ENCODE peak calls at places on chromosomes 1 and 21, in four cellular contexts. One of them, this sample, is unnamed.

GRCh38 chr1:30816211-30817082 is 58.9 kb upstream of the LAPTM5 start:
- DNase-seq in HCT116: no peak
- DNase-seq in HepG2: no peak
- DNase-seq in SK-N-SH: peak; percentile 84
- DNase-seq in this sample: no peak

GRCh38 chr1:100005424-100005823 is 35.6 kb downstream of the SLC35A3 start:
- DNase-seq in SK-N-SH: no peak
- DNase-seq in HCT116: no peak
- DNase-seq in HepG2: no peak
- DNase-seq in this sample: no peak

GRCh38 chr1:32647308-32648134 is 2.8 kb downstream of the ZBTB8OS start:
- DNase-seq in HCT116: no peak
- DNase-seq in HepG2: no peak
- DNase-seq in SK-N-SH: no peak
- DNase-seq in this sample: no peak

GRCh38 chr1:203136409-203137042 is 9.0 kb downstream of the ADORA1 start:
- DNase-seq in HCT116: no peak
- DNase-seq in HepG2: no peak
- DNase-seq in SK-N-SH: no peak
- DNase-seq in this sample: no peak

GRCh38 chr1:230781596-230781995 is 34.4 kb downstream of the CAPN9 start:
- DNase-seq in SK-N-SH: no peak
- DNase-seq in HCT116: no peak
- DNase-seq in HepG2: no peak
- DNase-seq in this sample: no peak

GRCh38 chr1:5688479-5689077 is 303.6 kb downstream of the NPHP4 start:
- DNase-seq in HepG2: no peak
- DNase-seq in HCT116: no peak
- DNase-seq in SK-N-SH: no peak
- DNase-seq in this sample: no peak

GRCh38 chr1:188127507-188127906 is 1298.8 kb downstream of the PLA2G4A start:
- DNase-seq in HepG2: no peak
- DNase-seq in SK-N-SH: no peak
- DNase-seq in HCT116: no peak
- DNase-seq in this sample: no peak

GRCh38 chr1:84803604-84804003 is 89.4 kb downstream of the LPAR3 start:
- DNase-seq in SK-N-SH: peak; percentile 8
- DNase-seq in HCT116: no peak
- DNase-seq in HepG2: no peak
- DNase-seq in this sample: no peak

GRCh38 chr1:163170975-163171676 is 31.6 kb downstream of the RGS5 start:
- DNase-seq in SK-N-SH: no peak
- DNase-seq in HCT116: no peak
- DNase-seq in HepG2: no peak
- DNase-seq in this sample: peak; percentile 20

GRCh38 chr1:7388141-7388487 is 383.0 kb upstream of the VAMP3 start:
- DNase-seq in HepG2: no peak
- DNase-seq in SK-N-SH: peak; percentile 37
- DNase-seq in HCT116: no peak
- DNase-seq in this sample: no peak

GRCh38 chr1:63622847-63623566 is 29.8 kb downstream of the PGM1 start:
- DNase-seq in SK-N-SH: no peak
- DNase-seq in HCT116: no peak
- DNase-seq in HepG2: no peak
- DNase-seq in this sample: no peak

GRCh38 chr1:55483523-55483922 is 268.4 kb upstream of the USP24 start:
- DNase-seq in HCT116: no peak
- DNase-seq in SK-N-SH: no peak
- DNase-seq in HepG2: no peak
- DNase-seq in this sample: peak; percentile 19

GRCh38 chr1:115679141-115679611 is 37.4 kb downstream of the VANGL1 start:
- DNase-seq in HepG2: no peak
- DNase-seq in HCT116: no peak
- DNase-seq in SK-N-SH: no peak
- DNase-seq in this sample: no peak

GRCh38 chr21:27346041-27346448 is 379.2 kb upstream of the ADAMTS5 start:
- DNase-seq in HCT116: no peak
- DNase-seq in SK-N-SH: no peak
- DNase-seq in HepG2: no peak
- DNase-seq in this sample: no peak

GRCh38 chr1:31800677-31800967 is 15.2 kb downstream of the SPOCD1 start:
- DNase-seq in HCT116: no peak
- DNase-seq in HepG2: no peak
- DNase-seq in SK-N-SH: no peak
- DNase-seq in this sample: no peak

GRCh38 chr1:43039228-43040055 is 80.8 kb upstream of the SLC2A1 start:
- DNase-seq in SK-N-SH: no peak
- DNase-seq in HCT116: no peak
- DNase-seq in HepG2: peak; percentile 96
- DNase-seq in this sample: no peak

GRCh38 chr1:9589144-9589718 is 520 bp downstream of the TMEM201 start:
- DNase-seq in HCT116: no peak
- DNase-seq in SK-N-SH: no peak
- DNase-seq in HepG2: no peak
- DNase-seq in this sample: peak; percentile 44

GRCh38 chr1:12714710-12715500 is 1.0 kb upstream of the AADACL3 start:
- DNase-seq in SK-N-SH: no peak
- DNase-seq in HepG2: no peak
- DNase-seq in HCT116: no peak
- DNase-seq in this sample: no peak

GRCh38 chr1:150272379-150272840 is at the start of gene C1orf54:
- DNase-seq in SK-N-SH: no peak
- DNase-seq in HepG2: no peak
- DNase-seq in HCT116: no peak
- DNase-seq in this sample: no peak

GRCh38 chr1:76278711-76279386 is 204.3 kb downstream of the ST6GALNAC3 start:
- DNase-seq in SK-N-SH: peak; percentile 38
- DNase-seq in HepG2: no peak
- DNase-seq in HCT116: no peak
- DNase-seq in this sample: no peak

GRCh38 chr1:8604041-8604942 is 213.1 kb downstream of the RERE start:
- DNase-seq in HepG2: no peak
- DNase-seq in SK-N-SH: no peak
- DNase-seq in HCT116: no peak
- DNase-seq in this sample: no peak

GRCh38 chr1:155983191-155984023 is 5.1 kb upstream of the ARHGEF2 start:
- DNase-seq in SK-N-SH: no peak
- DNase-seq in HCT116: peak; percentile 77
- DNase-seq in HepG2: peak; percentile 44
- DNase-seq in this sample: no peak

GRCh38 chr1:169001353-169001752 is 105.1 kb upstream of the ATP1B1 start:
- DNase-seq in HepG2: no peak
- DNase-seq in SK-N-SH: no peak
- DNase-seq in HCT116: no peak
- DNase-seq in this sample: no peak

GRCh38 chr1:86155061-86155806 is 1.3 kb downstream of the COL24A1 start:
- DNase-seq in HCT116: no peak
- DNase-seq in SK-N-SH: peak; percentile 47
- DNase-seq in HepG2: no peak
- DNase-seq in this sample: peak; percentile 3

GRCh38 chr1:230315099-230315498 is 111.0 kb downstream of the PGBD5 start:
- DNase-seq in SK-N-SH: no peak
- DNase-seq in HepG2: no peak
- DNase-seq in HCT116: no peak
- DNase-seq in this sample: no peak

GRCh38 chr1:204588826-204589225 is 72.6 kb downstream of the MDM4 start:
- DNase-seq in HCT116: no peak
- DNase-seq in SK-N-SH: no peak
- DNase-seq in HepG2: no peak
- DNase-seq in this sample: no peak

GRCh38 chr1:160403244-160403643 is 2.9 kb downstream of the VANGL2 start:
- DNase-seq in SK-N-SH: no peak
- DNase-seq in HCT116: no peak
- DNase-seq in HepG2: no peak
- DNase-seq in this sample: no peak

DNA sequence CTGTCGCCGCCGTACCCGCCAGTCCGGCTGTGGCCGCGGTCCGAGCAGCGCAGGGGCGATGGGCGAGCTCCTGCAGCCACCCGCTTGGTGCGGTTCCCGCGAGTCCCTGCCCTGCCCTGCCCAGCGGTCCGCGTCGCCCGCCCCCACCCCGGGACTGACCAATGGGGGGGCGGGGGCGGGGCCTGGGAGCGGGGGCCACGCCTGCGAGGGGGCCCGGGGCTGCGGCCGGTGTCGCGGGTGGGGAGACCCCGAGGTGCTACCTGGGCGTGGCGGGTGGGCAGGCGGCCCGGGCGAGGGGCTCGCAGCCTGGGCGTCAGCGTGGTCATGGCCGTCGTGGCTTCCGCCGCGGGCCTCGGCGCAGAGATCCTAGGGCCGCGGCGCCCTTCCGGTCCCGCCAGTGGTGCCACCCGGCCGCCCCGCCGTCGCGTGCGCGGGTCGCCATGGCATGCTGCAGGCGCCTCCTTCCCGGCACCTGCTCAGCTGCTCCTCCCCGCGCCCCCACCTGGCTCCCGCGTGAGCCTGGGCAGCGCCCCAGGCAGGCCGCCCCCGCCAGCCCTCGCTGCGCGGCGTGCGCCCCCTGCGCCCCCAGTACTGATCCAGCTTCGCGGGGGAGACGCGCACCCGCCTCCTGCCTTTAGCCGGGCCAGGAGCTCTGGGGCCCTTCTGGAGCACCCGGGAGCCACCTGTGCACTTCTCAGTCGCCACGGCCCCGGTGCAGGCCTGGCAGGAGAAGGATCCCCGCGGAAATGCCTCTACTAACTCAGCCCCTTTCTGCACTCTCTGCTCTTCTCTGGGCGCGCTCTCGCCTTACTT is at the start of gene BMP8B:
- DNase-seq in SK-N-SH: peak; percentile 98
- DNase-seq in HepG2: no peak
- DNase-seq in HCT116: peak; percentile 37
- DNase-seq in this sample: peak; percentile 79
- TF ChIP-seq ELF1 in SK-N-SH: no peak
- TF ChIP-seq ELF1 in HepG2: no peak
- TF ChIP-seq ELF1 in HCT116: no peak
- TF ChIP-seq ELF1 in this sample: peak; percentile 9

GRCh38 chr1:159010398-159010797 is 691 bp downstream of the IFI16 start:
- DNase-seq in HepG2: no peak
- DNase-seq in SK-N-SH: no peak
- DNase-seq in HCT116: no peak
- DNase-seq in this sample: no peak

GRCh38 chr1:159008744-159009188 is 941 bp upstream of the IFI16 start:
- DNase-seq in HepG2: no peak
- DNase-seq in SK-N-SH: no peak
- DNase-seq in HCT116: no peak
- DNase-seq in this sample: no peak

GRCh38 chr1:159011701-159012100 is 2.0 kb downstream of the IFI16 start:
- DNase-seq in HepG2: no peak
- DNase-seq in HCT116: no peak
- DNase-seq in SK-N-SH: no peak
- DNase-seq in this sample: no peak

GRCh38 chr1:159009287-159009686 is 420 bp upstream of the IFI16 start:
- DNase-seq in SK-N-SH: no peak
- DNase-seq in HCT116: no peak
- DNase-seq in HepG2: no peak
- DNase-seq in this sample: no peak

DNA sequence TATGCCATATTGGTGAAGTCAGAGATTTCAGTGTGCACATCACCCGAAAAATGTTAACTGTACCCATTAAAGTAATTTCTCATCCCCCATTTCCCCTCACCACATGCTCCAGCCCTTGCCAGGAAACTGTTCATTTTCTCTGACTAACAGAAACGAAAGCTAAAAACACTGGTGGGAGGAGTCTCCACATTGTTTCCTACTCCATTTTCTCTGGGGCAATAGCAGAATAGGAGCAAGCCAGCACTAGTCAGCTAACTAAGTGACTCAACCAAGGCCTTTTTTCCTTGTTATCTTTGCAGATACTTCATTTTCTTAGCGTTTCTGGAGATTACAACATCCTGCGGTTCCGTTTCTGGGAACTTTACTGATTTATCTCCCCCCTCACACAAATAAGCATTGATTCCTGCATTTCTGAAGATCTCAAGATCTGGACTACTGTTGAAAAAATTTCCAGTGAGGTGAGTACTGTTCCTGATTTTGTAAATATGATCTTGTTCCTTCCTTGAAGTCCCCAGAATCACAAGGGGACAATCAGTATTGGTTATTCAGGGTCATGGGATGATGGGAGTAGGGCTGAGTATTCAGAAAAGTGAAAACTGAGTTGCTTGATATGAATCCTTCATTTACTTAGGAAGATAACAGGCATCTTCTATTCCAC is at the start of gene IFI16:
- DNase-seq in HepG2: no peak
- DNase-seq in SK-N-SH: no peak
- DNase-seq in HCT116: no peak
- DNase-seq in this sample: no peak
- TF ChIP-seq ELF1 in HepG2: no peak
- TF ChIP-seq ELF1 in SK-N-SH: no peak
- TF ChIP-seq ELF1 in HCT116: no peak
- TF ChIP-seq ELF1 in this sample: peak; percentile 26

GRCh38 chr1:214513394-214513793 is 38.0 kb downstream of the PTPN14 start:
- DNase-seq in SK-N-SH: no peak
- DNase-seq in HCT116: no peak
- DNase-seq in HepG2: no peak
- DNase-seq in this sample: no peak
- TF ChIP-seq ELF1 in SK-N-SH: no peak
- TF ChIP-seq ELF1 in HCT116: no peak
- TF ChIP-seq ELF1 in HepG2: no peak
- TF ChIP-seq ELF1 in this sample: no peak

DNA sequence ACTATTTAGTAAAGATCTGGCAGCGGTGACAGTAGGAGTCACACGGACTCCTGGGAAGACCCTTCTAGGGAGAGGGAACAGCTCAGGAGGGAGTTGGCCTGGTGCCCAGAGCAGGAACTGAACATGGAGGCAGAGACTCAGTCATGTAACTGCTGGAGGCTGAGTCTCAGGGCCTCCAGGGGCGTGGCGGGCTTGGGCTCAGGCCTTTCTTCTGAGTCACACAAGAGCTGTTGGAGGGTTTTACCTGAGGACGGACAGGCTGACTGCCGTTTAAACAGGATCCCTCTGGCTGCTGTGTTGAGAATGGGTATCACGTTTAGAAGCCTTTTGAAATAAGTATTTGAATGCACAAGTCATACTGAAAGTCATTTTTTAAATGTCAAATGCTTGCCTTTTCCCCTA is 7.2 kb upstream of the ETS2 start:
- DNase-seq in HCT116: peak; percentile 87
- DNase-seq in HepG2: no peak
- DNase-seq in SK-N-SH: peak; percentile 40
- DNase-seq in this sample: peak; percentile 81
- TF ChIP-seq ELF1 in HCT116: no peak
- TF ChIP-seq ELF1 in HepG2: no peak
- TF ChIP-seq ELF1 in SK-N-SH: no peak
- TF ChIP-seq ELF1 in this sample: no peak